ENCODE peak calls at places on chromosomes 11 and 22, in ten cellular contexts. Q, Z, Y, K, H, U, D, C, W and M are unnamed samples.

GRCh38 chr22:50034126-50035081 is 21.8 kb upstream of the IL17REL start:
- DNase-seq in D (no peak), U (no peak), H (no peak), W (no peak), K (no peak), Y (no peak), C (no peak), Q (no peak), Z (no peak), M (no peak)

GRCh38 chr11:3164540-3165151 is 464 bp downstream of the OSBPL5 start:
- DNase-seq in Y (no peak), K (no peak), Q (no peak), U (no peak), D (no peak), Z (no peak), C (no peak), H (no peak), W (peak), M (no peak)

GRCh38 chr11:17389205-17389956 is 922 bp upstream of the KCNJ11 start:
- DNase-seq in K (peak), Q (peak), D (peak), H (peak), Z (peak), W (peak), U (peak), C (peak), Y (peak), M (peak)

GRCh38 chr11:94295534-94295933 is 8.8 kb upstream of the IZUMO1R start:
- DNase-seq in K (no peak), C (no peak), Q (no peak), H (no peak), D (no peak), U (no peak), Z (peak), W (no peak), Y (no peak), M (no peak)

GRCh38 chr11:83092488-83093384 is 21.0 kb upstream of the RAB30 start:
- DNase-seq in C (peak), D (no peak), Y (no peak), Z (no peak), W (no peak), Q (peak), U (no peak), K (no peak), H (no peak), M (peak)

GRCh38 chr22:49660794-49661781 is 166.6 kb downstream of the BRD1 start:
- DNase-seq in Y (no peak), W (no peak), K (peak), Q (no peak), H (no peak), D (no peak), U (no peak), Z (no peak), C (no peak), M (no peak)

GRCh38 chr11:84714316-84714780 is 912.8 kb downstream of the DLG2 start:
- DNase-seq in Y (peak), U (no peak), W (peak), Q (peak), D (no peak), H (peak), Z (peak), K (peak), C (peak), M (peak)

GRCh38 chr11:114684636-114685035 is 6.3 kb downstream of the NXPE2 start:
- DNase-seq in H (no peak), D (no peak), Y (no peak), Z (no peak), C (no peak), Q (no peak), K (no peak), W (no peak), U (no peak), M (no peak)

GRCh38 chr22:20204281-20204680 is 53.4 kb upstream of the CCDC188 start:
- DNase-seq in C (no peak), Z (no peak), W (no peak), D (no peak), Y (no peak), K (no peak), U (no peak), Q (no peak), H (no peak), M (no peak)